ENCODE peak calls at places on chromosome 5, in four cellular contexts. One of them, this sample, is unnamed.

GRCh38 chr5:72908666-72909065 is 47.2 kb upstream of the FCHO2 start:
- DNase-seq in right atrium auricular region: no peak
- DNase-seq in retinal pigment epithelial cell: no peak
- DNase-seq in lower leg skin: no peak
- DNase-seq in this sample: no peak

GRCh38 chr5:14741721-14742426 is 77.4 kb downstream of the OTULIN start:
- DNase-seq in right atrium auricular region: no peak
- DNase-seq in retinal pigment epithelial cell: no peak
- DNase-seq in lower leg skin: no peak
- DNase-seq in this sample: no peak

GRCh38 chr5:53476531-53477480 is 3.6 kb upstream of the FST start:
- DNase-seq in right atrium auricular region: no peak
- DNase-seq in retinal pigment epithelial cell: no peak
- DNase-seq in lower leg skin: no peak
- DNase-seq in this sample: no peak

GRCh38 chr5:79759436-79759835 is 69.8 kb downstream of the CMYA5 start:
- DNase-seq in right atrium auricular region: no peak
- DNase-seq in retinal pigment epithelial cell: peak
- DNase-seq in lower leg skin: no peak
- DNase-seq in this sample: no peak

GRCh38 chr5:135843571-135844337 is 9.3 kb downstream of the SLC25A48 start:
- DNase-seq in right atrium auricular region: no peak
- DNase-seq in retinal pigment epithelial cell: no peak
- DNase-seq in lower leg skin: peak
- DNase-seq in this sample: no peak

GRCh38 chr5:177520271-177520670 is 3.5 kb upstream of the DDX41 start:
- DNase-seq in right atrium auricular region: no peak
- DNase-seq in retinal pigment epithelial cell: no peak
- DNase-seq in lower leg skin: no peak
- DNase-seq in this sample: no peak

GRCh38 chr5:115621365-115621900 is 4.4 kb downstream of the TMED7 start:
- DNase-seq in right atrium auricular region: no peak
- DNase-seq in retinal pigment epithelial cell: no peak
- DNase-seq in lower leg skin: no peak
- DNase-seq in this sample: no peak

GRCh38 chr5:9440517-9440916 is 105.4 kb downstream of the SEMA5A start:
- DNase-seq in right atrium auricular region: no peak
- DNase-seq in retinal pigment epithelial cell: no peak
- DNase-seq in lower leg skin: no peak
- DNase-seq in this sample: no peak

GRCh38 chr5:74242516-74242915 is 398.0 kb downstream of the ENC1 start:
- DNase-seq in right atrium auricular region: no peak
- DNase-seq in retinal pigment epithelial cell: no peak
- DNase-seq in lower leg skin: no peak
- DNase-seq in this sample: no peak

GRCh38 chr5:22070151-22070550 is 783.0 kb downstream of the CDH12 start:
- DNase-seq in right atrium auricular region: no peak
- DNase-seq in retinal pigment epithelial cell: no peak
- DNase-seq in lower leg skin: no peak
- DNase-seq in this sample: no peak

GRCh38 chr5:180390441-180391190 is 37.5 kb upstream of the GFPT2 start:
- DNase-seq in right atrium auricular region: no peak
- DNase-seq in retinal pigment epithelial cell: no peak
- DNase-seq in lower leg skin: no peak
- DNase-seq in this sample: no peak

GRCh38 chr5:149550267-149550582 is 1.0 kb downstream of the CSNK1A1 start:
- DNase-seq in right atrium auricular region: no peak
- DNase-seq in retinal pigment epithelial cell: no peak
- DNase-seq in lower leg skin: no peak
- DNase-seq in this sample: no peak

GRCh38 chr5:151757233-151758140 is 944 bp downstream of the ATOX1 start:
- DNase-seq in right atrium auricular region: no peak
- DNase-seq in retinal pigment epithelial cell: no peak
- DNase-seq in lower leg skin: no peak
- DNase-seq in this sample: no peak

GRCh38 chr5:21071986-21072385 is 1084.0 kb upstream of the CDH18 start:
- DNase-seq in right atrium auricular region: no peak
- DNase-seq in retinal pigment epithelial cell: no peak
- DNase-seq in lower leg skin: no peak
- DNase-seq in this sample: no peak

GRCh38 chr5:86757824-86758223 is 140.1 kb downstream of the COX7C start:
- DNase-seq in right atrium auricular region: no peak
- DNase-seq in retinal pigment epithelial cell: no peak
- DNase-seq in lower leg skin: no peak
- DNase-seq in this sample: no peak

GRCh38 chr5:13606051-13606450 is 338.4 kb downstream of the DNAH5 start:
- DNase-seq in right atrium auricular region: no peak
- DNase-seq in retinal pigment epithelial cell: no peak
- DNase-seq in lower leg skin: no peak
- DNase-seq in this sample: no peak

GRCh38 chr5:94245608-94246007 is 372.8 kb downstream of the KIAA0825 start:
- DNase-seq in right atrium auricular region: no peak
- DNase-seq in retinal pigment epithelial cell: no peak
- DNase-seq in lower leg skin: no peak
- DNase-seq in this sample: no peak

GRCh38 chr5:161685461-161685860 is at the start of gene GABRA6:
- DNase-seq in right atrium auricular region: no peak
- DNase-seq in retinal pigment epithelial cell: no peak
- DNase-seq in lower leg skin: no peak
- DNase-seq in this sample: no peak

GRCh38 chr5:105849701-105850100 is 1821.0 kb downstream of the EFNA5 start:
- DNase-seq in right atrium auricular region: no peak
- DNase-seq in retinal pigment epithelial cell: no peak
- DNase-seq in lower leg skin: no peak
- DNase-seq in this sample: no peak

GRCh38 chr5:33772276-33772990 is 119.4 kb downstream of the ADAMTS12 start:
- DNase-seq in right atrium auricular region: no peak
- DNase-seq in retinal pigment epithelial cell: peak
- DNase-seq in lower leg skin: no peak
- DNase-seq in this sample: no peak

GRCh38 chr5:138643040-138643791 is 68.0 kb upstream of the HSPA9 start:
- DNase-seq in right atrium auricular region: no peak
- DNase-seq in retinal pigment epithelial cell: no peak
- DNase-seq in lower leg skin: no peak
- DNase-seq in this sample: no peak

GRCh38 chr5:13325765-13326164 is 618.7 kb downstream of the DNAH5 start:
- DNase-seq in right atrium auricular region: no peak
- DNase-seq in retinal pigment epithelial cell: no peak
- DNase-seq in lower leg skin: no peak
- DNase-seq in this sample: no peak

GRCh38 chr5:60961685-60962084 is 16.7 kb downstream of the NDUFAF2 start:
- DNase-seq in right atrium auricular region: no peak
- DNase-seq in retinal pigment epithelial cell: no peak
- DNase-seq in lower leg skin: no peak
- DNase-seq in this sample: no peak

GRCh38 chr5:60958088-60958487 is 13.1 kb downstream of the NDUFAF2 start:
- DNase-seq in right atrium auricular region: no peak
- DNase-seq in retinal pigment epithelial cell: no peak
- DNase-seq in lower leg skin: no peak
- DNase-seq in this sample: no peak

GRCh38 chr5:60958712-60959111 is 13.7 kb downstream of the NDUFAF2 start:
- DNase-seq in right atrium auricular region: no peak
- DNase-seq in retinal pigment epithelial cell: no peak
- DNase-seq in lower leg skin: no peak
- DNase-seq in this sample: no peak

GRCh38 chr5:60959156-60959555 is 14.2 kb downstream of the NDUFAF2 start:
- DNase-seq in right atrium auricular region: no peak
- DNase-seq in retinal pigment epithelial cell: no peak
- DNase-seq in lower leg skin: no peak
- DNase-seq in this sample: no peak

GRCh38 chr5:60960591-60960990 is 15.6 kb downstream of the NDUFAF2 start:
- DNase-seq in right atrium auricular region: no peak
- DNase-seq in retinal pigment epithelial cell: no peak
- DNase-seq in lower leg skin: no peak
- DNase-seq in this sample: no peak
- TF ChIP-seq CTCF in right atrium auricular region: peak
- TF ChIP-seq CTCF in retinal pigment epithelial cell: peak
- TF ChIP-seq CTCF in lower leg skin: no peak
- TF ChIP-seq CTCF in this sample: peak

GRCh38 chr5:99586878-99587277 is 658.1 kb upstream of the CHD1 start:
- DNase-seq in right atrium auricular region: no peak
- DNase-seq in retinal pigment epithelial cell: no peak
- DNase-seq in lower leg skin: no peak
- DNase-seq in this sample: no peak

GRCh38 chr5:99589424-99589823 is 660.6 kb upstream of the CHD1 start:
- DNase-seq in right atrium auricular region: no peak
- DNase-seq in retinal pigment epithelial cell: no peak
- DNase-seq in lower leg skin: no peak
- DNase-seq in this sample: no peak

GRCh38 chr5:99590806-99591205 is 662.0 kb upstream of the CHD1 start:
- DNase-seq in right atrium auricular region: no peak
- DNase-seq in retinal pigment epithelial cell: no peak
- DNase-seq in lower leg skin: no peak
- DNase-seq in this sample: no peak

DNA sequence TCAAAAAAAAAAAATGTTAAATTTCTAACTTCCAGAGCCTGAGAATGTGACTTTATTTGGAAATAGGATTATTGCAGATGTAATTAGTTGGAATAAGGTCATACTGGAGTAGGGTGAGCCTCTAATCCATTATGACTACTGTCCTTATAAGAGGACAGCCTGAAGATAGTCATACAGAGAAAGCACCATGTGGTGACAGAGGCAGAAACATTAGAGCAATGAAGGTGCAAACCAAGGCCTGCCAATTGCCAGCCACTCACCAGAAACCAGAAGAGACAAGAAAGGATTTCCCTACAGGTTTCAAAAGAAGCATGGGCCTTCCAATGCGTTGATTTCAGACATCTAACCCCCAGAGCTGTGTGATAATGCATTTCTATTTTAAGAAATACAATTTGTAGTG is 659.2 kb upstream of the CHD1 start:
- DNase-seq in right atrium auricular region: no peak
- DNase-seq in retinal pigment epithelial cell: no peak
- DNase-seq in lower leg skin: no peak
- DNase-seq in this sample: no peak
- TF ChIP-seq CTCF in right atrium auricular region: no peak
- TF ChIP-seq CTCF in retinal pigment epithelial cell: no peak
- TF ChIP-seq CTCF in lower leg skin: no peak
- TF ChIP-seq CTCF in this sample: no peak

GRCh38 chr5:107072440-107072839 is 598.3 kb downstream of the EFNA5 start:
- DNase-seq in right atrium auricular region: no peak
- DNase-seq in retinal pigment epithelial cell: no peak
- DNase-seq in lower leg skin: no peak
- DNase-seq in this sample: no peak

GRCh38 chr5:107072967-107073366 is 597.8 kb downstream of the EFNA5 start:
- DNase-seq in right atrium auricular region: no peak
- DNase-seq in retinal pigment epithelial cell: no peak
- DNase-seq in lower leg skin: no peak
- DNase-seq in this sample: no peak

GRCh38 chr5:107063511-107063910 is 607.2 kb downstream of the EFNA5 start:
- DNase-seq in right atrium auricular region: no peak
- DNase-seq in retinal pigment epithelial cell: no peak
- DNase-seq in lower leg skin: no peak
- DNase-seq in this sample: no peak

GRCh38 chr5:107068782-107069181 is 602.0 kb downstream of the EFNA5 start:
- DNase-seq in right atrium auricular region: no peak
- DNase-seq in retinal pigment epithelial cell: no peak
- DNase-seq in lower leg skin: no peak
- DNase-seq in this sample: no peak

GRCh38 chr5:107067391-107067790 is 603.3 kb downstream of the EFNA5 start:
- DNase-seq in right atrium auricular region: no peak
- DNase-seq in retinal pigment epithelial cell: no peak
- DNase-seq in lower leg skin: no peak
- DNase-seq in this sample: no peak
- TF ChIP-seq CTCF in right atrium auricular region: no peak
- TF ChIP-seq CTCF in retinal pigment epithelial cell: no peak
- TF ChIP-seq CTCF in lower leg skin: no peak
- TF ChIP-seq CTCF in this sample: no peak

GRCh38 chr5:6574537-6574936 is 58.3 kb downstream of the NSUN2 start:
- DNase-seq in right atrium auricular region: no peak
- DNase-seq in retinal pigment epithelial cell: no peak
- DNase-seq in lower leg skin: peak
- DNase-seq in this sample: no peak
- TF ChIP-seq CTCF in right atrium auricular region: no peak
- TF ChIP-seq CTCF in retinal pigment epithelial cell: no peak
- TF ChIP-seq CTCF in lower leg skin: no peak
- TF ChIP-seq CTCF in this sample: no peak

GRCh38 chr5:134538296-134538695 is 12.8 kb downstream of the JADE2 start:
- DNase-seq in right atrium auricular region: no peak
- DNase-seq in retinal pigment epithelial cell: no peak
- DNase-seq in lower leg skin: no peak
- DNase-seq in this sample: no peak
- TF ChIP-seq CTCF in right atrium auricular region: no peak
- TF ChIP-seq CTCF in retinal pigment epithelial cell: no peak
- TF ChIP-seq CTCF in lower leg skin: no peak
- TF ChIP-seq CTCF in this sample: no peak

GRCh38 chr5:150625164-150625535 is 15.3 kb upstream of the SYNPO start:
- DNase-seq in right atrium auricular region: no peak
- DNase-seq in retinal pigment epithelial cell: no peak
- DNase-seq in lower leg skin: no peak
- DNase-seq in this sample: no peak

GRCh38 chr5:150623152-150623877 is 17.1 kb upstream of the SYNPO start:
- DNase-seq in right atrium auricular region: no peak
- DNase-seq in retinal pigment epithelial cell: no peak
- DNase-seq in lower leg skin: no peak
- DNase-seq in this sample: no peak

GRCh38 chr5:150623878-150624216 is 16.6 kb upstream of the SYNPO start:
- DNase-seq in right atrium auricular region: no peak
- DNase-seq in retinal pigment epithelial cell: no peak
- DNase-seq in lower leg skin: no peak
- DNase-seq in this sample: no peak

GRCh38 chr5:150625831-150626746 is 14.4 kb upstream of the SYNPO start:
- DNase-seq in right atrium auricular region: no peak
- DNase-seq in retinal pigment epithelial cell: no peak
- DNase-seq in lower leg skin: no peak
- DNase-seq in this sample: no peak

DNA sequence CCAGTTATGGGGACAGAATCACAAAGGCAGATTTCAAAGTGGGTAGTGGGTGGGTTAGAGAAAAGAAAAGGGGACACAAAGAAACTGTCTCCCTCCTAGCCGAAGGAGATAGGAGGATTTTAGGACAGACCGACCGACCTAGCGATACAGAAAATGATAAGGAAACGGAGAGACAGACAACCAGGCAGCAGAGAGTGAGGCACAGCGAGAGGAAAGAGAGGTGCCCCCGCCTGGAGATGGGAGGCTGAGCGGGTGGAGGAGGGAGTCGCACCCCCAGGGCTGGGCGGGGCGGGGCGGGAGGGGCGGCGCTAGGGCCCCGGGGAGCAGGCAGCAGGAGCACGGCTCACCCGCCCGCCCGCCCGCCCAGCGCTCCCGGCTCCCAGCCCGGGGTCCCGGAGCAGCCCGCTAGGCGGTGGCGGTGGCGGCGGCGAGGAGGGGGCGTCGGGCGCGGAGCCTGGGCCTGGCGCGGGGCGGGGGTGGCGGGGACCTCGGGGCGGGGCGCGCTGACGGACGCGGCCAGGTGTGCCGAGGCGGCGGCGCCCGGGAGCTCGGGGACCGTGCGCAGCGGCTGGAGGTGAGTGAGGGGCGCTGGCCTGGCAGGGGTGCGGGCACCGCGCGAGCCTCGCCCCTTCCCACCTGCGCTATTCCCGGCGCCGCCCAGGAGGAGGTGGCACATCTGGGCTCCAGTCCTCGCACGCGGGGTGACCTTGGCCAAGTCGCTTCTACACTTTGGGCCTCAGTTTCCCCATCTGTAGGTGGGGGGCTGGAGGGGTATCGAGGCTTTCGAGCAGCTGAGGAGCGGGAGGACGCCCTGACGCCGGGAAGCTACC is 15.9 kb upstream of the SYNPO start:
- DNase-seq in right atrium auricular region: no peak
- DNase-seq in retinal pigment epithelial cell: no peak
- DNase-seq in lower leg skin: no peak
- DNase-seq in this sample: no peak
- TF ChIP-seq CTCF in right atrium auricular region: no peak
- TF ChIP-seq CTCF in retinal pigment epithelial cell: no peak
- TF ChIP-seq CTCF in lower leg skin: no peak
- TF ChIP-seq CTCF in this sample: no peak